ENCODE peak calls at places on chromosomes 3 and 15, in ten cellular contexts. One of them, this sample, is unnamed.

GRCh38 chr3:100782906-100783305 is 73.6 kb downstream of the TFG start:
- DNase-seq in endothelial cell: no peak
- DNase-seq in Peyer's patch: no peak
- DNase-seq in HFFc6: peak; percentile 46
- DNase-seq in AG10803: peak; percentile 61
- DNase-seq in Calu3: no peak
- DNase-seq in chondrocyte: no peak
- DNase-seq in CD4-positive, alpha-beta T cell: no peak
- DNase-seq in esophagus squamous epithelium: no peak
- DNase-seq in psoas muscle: no peak
- DNase-seq in this sample: no peak

GRCh38 chr3:38805765-38806386 is 10.1 kb downstream of the SCN10A start:
- DNase-seq in endothelial cell: peak; percentile 75
- DNase-seq in Peyer's patch: no peak
- DNase-seq in HFFc6: peak; percentile 48
- DNase-seq in AG10803: peak; percentile 55
- DNase-seq in Calu3: peak; percentile 67
- DNase-seq in chondrocyte: no peak
- DNase-seq in CD4-positive, alpha-beta T cell: no peak
- DNase-seq in esophagus squamous epithelium: no peak
- DNase-seq in psoas muscle: no peak
- DNase-seq in this sample: no peak

GRCh38 chr3:61632568-61633175 is 71.3 kb downstream of the PTPRG start:
- DNase-seq in endothelial cell: no peak
- DNase-seq in Peyer's patch: no peak
- DNase-seq in HFFc6: no peak
- DNase-seq in AG10803: peak; percentile 29
- DNase-seq in Calu3: no peak
- DNase-seq in chondrocyte: no peak
- DNase-seq in CD4-positive, alpha-beta T cell: no peak
- DNase-seq in esophagus squamous epithelium: no peak
- DNase-seq in psoas muscle: no peak
- DNase-seq in this sample: no peak

GRCh38 chr15:94414921-94415320 is 183.6 kb downstream of the MCTP2 start:
- DNase-seq in endothelial cell: no peak
- DNase-seq in Peyer's patch: no peak
- DNase-seq in HFFc6: no peak
- DNase-seq in AG10803: no peak
- DNase-seq in Calu3: no peak
- DNase-seq in chondrocyte: no peak
- DNase-seq in CD4-positive, alpha-beta T cell: no peak
- DNase-seq in esophagus squamous epithelium: no peak
- DNase-seq in psoas muscle: no peak
- DNase-seq in this sample: no peak

GRCh38 chr3:53170325-53171108 is 9.5 kb downstream of the PRKCD start:
- DNase-seq in endothelial cell: no peak
- DNase-seq in Peyer's patch: peak; percentile 61
- DNase-seq in HFFc6: no peak
- DNase-seq in AG10803: no peak
- DNase-seq in Calu3: no peak
- DNase-seq in chondrocyte: no peak
- DNase-seq in CD4-positive, alpha-beta T cell: no peak
- DNase-seq in esophagus squamous epithelium: no peak
- DNase-seq in psoas muscle: no peak
- DNase-seq in this sample: no peak

GRCh38 chr15:53808058-53808703 is 48.7 kb upstream of the WDR72 start:
- DNase-seq in endothelial cell: no peak
- DNase-seq in Peyer's patch: no peak
- DNase-seq in HFFc6: no peak
- DNase-seq in AG10803: peak; percentile 0
- DNase-seq in Calu3: no peak
- DNase-seq in chondrocyte: no peak
- DNase-seq in CD4-positive, alpha-beta T cell: no peak
- DNase-seq in esophagus squamous epithelium: no peak
- DNase-seq in psoas muscle: no peak
- DNase-seq in this sample: no peak

GRCh38 chr3:89180334-89180733 is 72.9 kb downstream of the EPHA3 start:
- DNase-seq in endothelial cell: no peak
- DNase-seq in Peyer's patch: no peak
- DNase-seq in HFFc6: no peak
- DNase-seq in AG10803: no peak
- DNase-seq in Calu3: no peak
- DNase-seq in chondrocyte: no peak
- DNase-seq in CD4-positive, alpha-beta T cell: no peak
- DNase-seq in esophagus squamous epithelium: no peak
- DNase-seq in psoas muscle: no peak
- DNase-seq in this sample: no peak

GRCh38 chr3:127457094-127457475 is 133.4 kb downstream of the TPRA1 start:
- DNase-seq in endothelial cell: peak; percentile 51
- DNase-seq in Peyer's patch: no peak
- DNase-seq in HFFc6: peak; percentile 34
- DNase-seq in AG10803: peak; percentile 36
- DNase-seq in Calu3: peak; percentile 72
- DNase-seq in chondrocyte: peak; percentile 78
- DNase-seq in CD4-positive, alpha-beta T cell: no peak
- DNase-seq in esophagus squamous epithelium: no peak
- DNase-seq in psoas muscle: peak; percentile 54
- DNase-seq in this sample: no peak

GRCh38 chr3:195256639-195257453 is 14.1 kb downstream of the XXYLT1 start:
- DNase-seq in endothelial cell: no peak
- DNase-seq in Peyer's patch: no peak
- DNase-seq in HFFc6: no peak
- DNase-seq in AG10803: no peak
- DNase-seq in Calu3: no peak
- DNase-seq in chondrocyte: no peak
- DNase-seq in CD4-positive, alpha-beta T cell: no peak
- DNase-seq in esophagus squamous epithelium: no peak
- DNase-seq in psoas muscle: no peak
- DNase-seq in this sample: no peak

GRCh38 chr3:188122571-188123169 is 31.3 kb upstream of the LPP start:
- DNase-seq in endothelial cell: no peak
- DNase-seq in Peyer's patch: no peak
- DNase-seq in HFFc6: no peak
- DNase-seq in AG10803: no peak
- DNase-seq in Calu3: no peak
- DNase-seq in chondrocyte: no peak
- DNase-seq in CD4-positive, alpha-beta T cell: no peak
- DNase-seq in esophagus squamous epithelium: no peak
- DNase-seq in psoas muscle: no peak
- DNase-seq in this sample: no peak

GRCh38 chr3:64151335-64151871 is 73.9 kb downstream of the PRICKLE2 start:
- DNase-seq in endothelial cell: no peak
- DNase-seq in Peyer's patch: no peak
- DNase-seq in HFFc6: no peak
- DNase-seq in AG10803: no peak
- DNase-seq in Calu3: no peak
- DNase-seq in chondrocyte: no peak
- DNase-seq in CD4-positive, alpha-beta T cell: no peak
- DNase-seq in esophagus squamous epithelium: no peak
- DNase-seq in psoas muscle: no peak
- DNase-seq in this sample: no peak

GRCh38 chr3:36957862-36958686 is 13.2 kb upstream of the TRANK1 start:
- DNase-seq in endothelial cell: no peak
- DNase-seq in Peyer's patch: no peak
- DNase-seq in HFFc6: peak; percentile 41
- DNase-seq in AG10803: peak; percentile 44
- DNase-seq in Calu3: no peak
- DNase-seq in chondrocyte: no peak
- DNase-seq in CD4-positive, alpha-beta T cell: no peak
- DNase-seq in esophagus squamous epithelium: no peak
- DNase-seq in psoas muscle: no peak
- DNase-seq in this sample: no peak

GRCh38 chr3:144221771-144222170 is 250.1 kb downstream of the DIPK2A start:
- DNase-seq in endothelial cell: no peak
- DNase-seq in Peyer's patch: no peak
- DNase-seq in HFFc6: no peak
- DNase-seq in AG10803: no peak
- DNase-seq in Calu3: no peak
- DNase-seq in chondrocyte: no peak
- DNase-seq in CD4-positive, alpha-beta T cell: no peak
- DNase-seq in esophagus squamous epithelium: no peak
- DNase-seq in psoas muscle: no peak
- DNase-seq in this sample: no peak

GRCh38 chr3:47414161-47414564 is 33.3 kb downstream of the PTPN23 start:
- DNase-seq in endothelial cell: no peak
- DNase-seq in Peyer's patch: no peak
- DNase-seq in HFFc6: no peak
- DNase-seq in AG10803: no peak
- DNase-seq in Calu3: no peak
- DNase-seq in chondrocyte: no peak
- DNase-seq in CD4-positive, alpha-beta T cell: no peak
- DNase-seq in esophagus squamous epithelium: no peak
- DNase-seq in psoas muscle: no peak
- DNase-seq in this sample: no peak

GRCh38 chr3:32778389-32778788 is 39.4 kb upstream of the TRIM71 start:
- DNase-seq in endothelial cell: no peak
- DNase-seq in Peyer's patch: no peak
- DNase-seq in HFFc6: no peak
- DNase-seq in AG10803: no peak
- DNase-seq in Calu3: no peak
- DNase-seq in chondrocyte: no peak
- DNase-seq in CD4-positive, alpha-beta T cell: no peak
- DNase-seq in esophagus squamous epithelium: no peak
- DNase-seq in psoas muscle: no peak
- DNase-seq in this sample: no peak

GRCh38 chr3:196636369-196637349 is 2.8 kb upstream of the NRROS start:
- DNase-seq in endothelial cell: no peak
- DNase-seq in Peyer's patch: no peak
- DNase-seq in HFFc6: no peak
- DNase-seq in AG10803: peak; percentile 17
- DNase-seq in Calu3: no peak
- DNase-seq in chondrocyte: peak; percentile 76
- DNase-seq in CD4-positive, alpha-beta T cell: no peak
- DNase-seq in esophagus squamous epithelium: no peak
- DNase-seq in psoas muscle: no peak
- DNase-seq in this sample: no peak

GRCh38 chr15:31230630-31231485 is 95.8 kb upstream of the KLF13 start:
- DNase-seq in endothelial cell: no peak
- DNase-seq in Peyer's patch: peak; percentile 89
- DNase-seq in HFFc6: no peak
- DNase-seq in AG10803: no peak
- DNase-seq in Calu3: no peak
- DNase-seq in chondrocyte: no peak
- DNase-seq in CD4-positive, alpha-beta T cell: no peak
- DNase-seq in esophagus squamous epithelium: peak; percentile 25
- DNase-seq in psoas muscle: no peak
- DNase-seq in this sample: peak; percentile 71

DNA sequence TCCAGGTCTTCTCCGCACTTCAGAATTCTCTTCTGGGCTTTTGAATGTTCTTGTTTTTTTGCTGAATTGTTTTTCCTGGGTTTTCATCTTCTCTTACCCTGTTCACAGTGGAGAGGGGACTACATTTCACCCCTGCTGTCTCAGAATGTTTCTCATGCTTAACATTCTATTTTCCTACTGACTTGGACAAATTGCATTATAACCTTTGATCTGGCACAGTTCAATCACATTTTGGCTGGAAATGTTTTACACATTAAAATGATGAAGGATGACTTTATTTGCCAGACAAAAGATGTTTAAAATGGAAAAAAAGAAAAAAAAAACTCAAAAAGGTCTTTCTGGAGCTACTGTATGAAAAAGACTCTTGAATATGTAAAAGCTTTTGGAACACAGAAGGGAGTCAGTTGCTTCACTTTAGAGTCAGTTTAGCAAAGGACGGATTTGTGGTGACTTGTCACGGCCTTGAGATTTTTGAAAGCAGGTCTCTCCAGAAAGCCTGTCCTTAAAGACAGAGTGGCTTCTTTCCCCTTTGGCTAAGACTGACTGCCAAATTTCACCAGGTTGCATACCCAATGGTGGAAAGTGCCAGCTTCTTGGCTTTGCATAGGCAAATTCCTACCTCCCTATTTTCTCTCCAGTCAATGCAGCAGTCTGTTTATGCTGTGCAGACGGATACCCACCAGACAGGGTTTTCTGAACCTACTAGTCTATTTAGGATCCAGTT is 401.0 kb upstream of the TBL1XR1 start:
- DNase-seq in endothelial cell: no peak
- DNase-seq in Peyer's patch: no peak
- DNase-seq in HFFc6: no peak
- DNase-seq in AG10803: peak; percentile 57
- DNase-seq in Calu3: no peak
- DNase-seq in chondrocyte: no peak
- DNase-seq in CD4-positive, alpha-beta T cell: no peak
- DNase-seq in esophagus squamous epithelium: no peak
- DNase-seq in psoas muscle: no peak
- DNase-seq in this sample: no peak
- TF ChIP-seq CTCF in endothelial cell: no peak
- TF ChIP-seq CTCF in Peyer's patch: no peak
- TF ChIP-seq CTCF in HFFc6: no peak
- TF ChIP-seq CTCF in AG10803: no peak
- TF ChIP-seq CTCF in Calu3: no peak
- TF ChIP-seq CTCF in chondrocyte: no peak
- TF ChIP-seq CTCF in CD4-positive, alpha-beta T cell: no peak
- TF ChIP-seq CTCF in esophagus squamous epithelium: no peak
- TF ChIP-seq CTCF in psoas muscle: no peak
- TF ChIP-seq CTCF in this sample: no peak

DNA sequence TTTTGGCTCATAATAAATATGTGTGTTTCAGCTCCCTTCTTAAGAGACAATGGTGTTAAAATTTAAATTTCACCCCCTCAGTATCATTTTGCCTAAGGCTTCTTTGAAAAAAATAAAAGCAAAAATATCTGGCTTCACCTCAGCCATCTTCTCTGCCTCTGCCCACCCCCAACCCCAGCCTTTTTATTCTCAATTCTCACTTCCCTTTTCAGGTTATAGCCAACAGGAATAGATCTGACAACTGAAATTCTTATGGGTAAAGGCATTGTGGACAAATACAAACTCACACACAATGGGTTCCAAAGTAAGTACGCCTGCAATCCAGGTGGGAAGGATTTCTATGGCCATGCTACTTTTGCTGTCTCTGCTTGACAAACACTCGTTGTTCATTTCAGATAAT is 399.0 kb upstream of the ARRDC4 start:
- DNase-seq in endothelial cell: no peak
- DNase-seq in Peyer's patch: no peak
- DNase-seq in HFFc6: no peak
- DNase-seq in AG10803: no peak
- DNase-seq in Calu3: no peak
- DNase-seq in chondrocyte: no peak
- DNase-seq in CD4-positive, alpha-beta T cell: no peak
- DNase-seq in esophagus squamous epithelium: no peak
- DNase-seq in psoas muscle: no peak
- DNase-seq in this sample: no peak
- TF ChIP-seq CTCF in endothelial cell: no peak
- TF ChIP-seq CTCF in Peyer's patch: no peak
- TF ChIP-seq CTCF in HFFc6: no peak
- TF ChIP-seq CTCF in AG10803: no peak
- TF ChIP-seq CTCF in Calu3: no peak
- TF ChIP-seq CTCF in chondrocyte: no peak
- TF ChIP-seq CTCF in CD4-positive, alpha-beta T cell: no peak
- TF ChIP-seq CTCF in esophagus squamous epithelium: no peak
- TF ChIP-seq CTCF in psoas muscle: no peak
- TF ChIP-seq CTCF in this sample: no peak

GRCh38 chr3:11535207-11535960 is 108.3 kb downstream of the VGLL4 start:
- DNase-seq in endothelial cell: no peak
- DNase-seq in Peyer's patch: no peak
- DNase-seq in HFFc6: no peak
- DNase-seq in AG10803: no peak
- DNase-seq in Calu3: no peak
- DNase-seq in chondrocyte: no peak
- DNase-seq in CD4-positive, alpha-beta T cell: no peak
- DNase-seq in esophagus squamous epithelium: no peak
- DNase-seq in psoas muscle: no peak
- DNase-seq in this sample: no peak
- TF ChIP-seq CTCF in endothelial cell: no peak
- TF ChIP-seq CTCF in Peyer's patch: no peak
- TF ChIP-seq CTCF in HFFc6: no peak
- TF ChIP-seq CTCF in AG10803: no peak
- TF ChIP-seq CTCF in Calu3: no peak
- TF ChIP-seq CTCF in chondrocyte: no peak
- TF ChIP-seq CTCF in CD4-positive, alpha-beta T cell: no peak
- TF ChIP-seq CTCF in esophagus squamous epithelium: no peak
- TF ChIP-seq CTCF in psoas muscle: no peak
- TF ChIP-seq CTCF in this sample: no peak

GRCh38 chr3:145798691-145799550 is 362.1 kb downstream of the PLOD2 start:
- DNase-seq in endothelial cell: no peak
- DNase-seq in Peyer's patch: no peak
- DNase-seq in HFFc6: no peak
- DNase-seq in AG10803: peak; percentile 2
- DNase-seq in Calu3: no peak
- DNase-seq in chondrocyte: no peak
- DNase-seq in CD4-positive, alpha-beta T cell: no peak
- DNase-seq in esophagus squamous epithelium: no peak
- DNase-seq in psoas muscle: no peak
- DNase-seq in this sample: no peak
- TF ChIP-seq CTCF in endothelial cell: no peak
- TF ChIP-seq CTCF in Peyer's patch: no peak
- TF ChIP-seq CTCF in HFFc6: no peak
- TF ChIP-seq CTCF in AG10803: no peak
- TF ChIP-seq CTCF in Calu3: no peak
- TF ChIP-seq CTCF in chondrocyte: peak; percentile 17
- TF ChIP-seq CTCF in CD4-positive, alpha-beta T cell: no peak
- TF ChIP-seq CTCF in esophagus squamous epithelium: no peak
- TF ChIP-seq CTCF in psoas muscle: no peak
- TF ChIP-seq CTCF in this sample: no peak